ENCODE peak calls at places on chromosomes 5 and 9, in ten cellular contexts. Z, N, H, W, F, X, I, B, V and C are unnamed samples.

GRCh38 chr5:140251527-140251973 is 51.4 kb downstream of the PFDN1 start:
- DNase-seq in Z (no peak), N (no peak), H (peak), W (no peak), F (no peak), X (peak), I (peak), B (no peak), V (no peak), C (no peak)

GRCh38 chr5:101306391-101307137 is 403.5 kb upstream of the ST8SIA4 start:
- DNase-seq in Z (no peak), N (no peak), H (no peak), W (no peak), F (no peak), X (no peak), I (no peak), B (no peak), V (no peak), C (no peak)

GRCh38 chr5:140978260-140978659 is 12.0 kb downstream of the PCDHAC2 start:
- DNase-seq in Z (no peak), N (no peak), H (no peak), W (no peak), F (no peak), X (no peak), I (peak), B (no peak), V (no peak), C (no peak)

GRCh38 chr5:180330810-180331646 is 22.1 kb downstream of the GFPT2 start:
- DNase-seq in Z (peak), N (peak), H (peak), W (peak), F (peak), X (peak), I (peak), B (peak), V (no peak), C (no peak)

GRCh38 chr5:72584466-72584865 is 77.3 kb upstream of the ZNF366 start:
- DNase-seq in Z (no peak), N (no peak), H (no peak), W (no peak), F (no peak), X (no peak), I (no peak), B (no peak), V (no peak), C (no peak)

GRCh38 chr5:169701910-169702451 is 64.9 kb downstream of the DOCK2 start:
- DNase-seq in Z (no peak), N (no peak), H (no peak), W (no peak), F (no peak), X (no peak), I (no peak), B (no peak), V (no peak), C (no peak)

GRCh38 chr5:59287361-59287760 is 606.2 kb downstream of the PDE4D start:
- DNase-seq in Z (no peak), N (peak), H (no peak), W (no peak), F (no peak), X (no peak), I (no peak), B (no peak), V (no peak), C (no peak)

GRCh38 chr5:56814361-56814962 is 887 bp upstream of the MAP3K1 start:
- DNase-seq in Z (peak), N (peak), H (peak), W (peak), F (peak), X (no peak), I (peak), B (peak), V (no peak), C (no peak)

GRCh38 chr9:20351715-20352114 is 270.6 kb downstream of the MLLT3 start:
- DNase-seq in Z (peak), N (no peak), H (no peak), W (no peak), F (no peak), X (no peak), I (no peak), B (no peak), V (no peak), C (no peak)

GRCh38 chr9:33791117-33791516 is 4.2 kb upstream of the PRSS3 start:
- DNase-seq in Z (no peak), N (no peak), H (no peak), W (no peak), F (peak), X (no peak), I (no peak), B (no peak), V (no peak), C (no peak)

GRCh38 chr9:82421498-82421897 is 432.9 kb downstream of the SPATA31D1 start:
- DNase-seq in Z (no peak), N (no peak), H (no peak), W (no peak), F (no peak), X (no peak), I (no peak), B (no peak), V (no peak), C (no peak)

GRCh38 chr9:34513567-34514214 is 9.1 kb downstream of the ENHO start:
- DNase-seq in Z (no peak), N (peak), H (no peak), W (no peak), F (no peak), X (no peak), I (no peak), B (no peak), V (no peak), C (no peak)

GRCh38 chr9:133489253-133490190 is 10.6 kb upstream of the SLC2A6 start:
- DNase-seq in Z (no peak), N (no peak), H (no peak), W (no peak), F (no peak), X (no peak), I (no peak), B (no peak), V (no peak), C (no peak)

DNA sequence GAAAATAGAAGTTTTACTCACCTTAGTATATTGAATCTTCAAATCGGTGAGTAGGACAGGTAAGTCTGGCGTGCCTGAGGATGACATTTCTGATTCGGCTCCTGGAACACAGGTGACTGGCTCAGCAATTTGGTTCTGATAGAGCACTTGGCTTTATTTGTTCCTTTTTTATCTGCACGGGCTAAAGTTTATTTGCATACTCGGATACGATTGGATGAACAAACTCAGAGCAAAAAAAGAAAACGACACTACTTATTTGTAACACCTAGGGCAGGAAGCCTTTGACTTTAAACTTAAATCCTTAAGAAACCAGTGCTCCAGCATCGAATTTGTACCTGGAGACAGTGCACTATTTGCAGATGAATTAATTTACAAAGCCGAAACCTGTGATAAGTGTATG is at the start of gene ALDH1A1:
- DNase-seq in Z (peak), N (peak), H (no peak), W (no peak), F (peak), X (no peak), I (peak), B (no peak), V (no peak), C (no peak)
- TF ChIP-seq POLR2A in Z (peak), N (peak), H (peak), W (no peak), F (peak), X (no peak), I (no peak), B (no peak), V (no peak), C (no peak)

DNA sequence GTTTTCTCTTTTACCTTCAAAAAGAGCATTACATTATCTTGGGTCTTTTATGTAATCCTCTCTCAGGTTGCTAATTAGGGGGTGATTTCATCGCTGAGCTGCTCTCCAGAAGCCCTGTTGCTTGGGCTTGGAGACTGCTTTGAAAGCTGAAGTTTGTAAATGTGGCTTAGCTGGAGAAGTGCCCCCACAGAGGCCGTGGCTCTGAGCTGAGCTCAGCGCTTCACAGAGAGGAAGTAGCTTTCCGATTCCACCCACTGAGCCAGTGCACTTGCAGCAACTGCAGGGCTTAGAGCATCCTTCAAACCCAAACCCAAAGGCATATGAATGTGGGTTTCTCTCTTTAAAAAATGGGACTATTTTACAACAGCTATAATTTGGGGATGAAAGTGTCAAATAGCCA is 13.7 kb upstream of the NXNL2 start:
- DNase-seq in Z (no peak), N (no peak), H (no peak), W (no peak), F (no peak), X (no peak), I (no peak), B (no peak), V (no peak), C (no peak)
- TF ChIP-seq POLR2A in Z (no peak), N (no peak), H (no peak), W (no peak), F (no peak), X (no peak), I (no peak), B (no peak), V (no peak), C (no peak)

GRCh38 chr5:23318960-23319359 is 188.4 kb upstream of the PRDM9 start:
- DNase-seq in Z (no peak), N (no peak), H (no peak), W (no peak), F (no peak), X (no peak), I (no peak), B (no peak), V (no peak), C (no peak)
- TF ChIP-seq POLR2A in Z (no peak), N (no peak), H (no peak), W (no peak), F (no peak), X (no peak), I (no peak), B (no peak), V (no peak), C (no peak)

GRCh38 chr5:150625164-150625535 is 15.3 kb upstream of the SYNPO start:
- DNase-seq in Z (peak), N (peak), H (no peak), W (peak), F (no peak), X (no peak), I (peak), B (no peak), V (no peak), C (no peak)
- TF ChIP-seq POLR2A in Z (no peak), N (no peak), H (no peak), W (no peak), F (no peak), X (no peak), I (no peak), B (no peak), V (no peak), C (no peak)

DNA sequence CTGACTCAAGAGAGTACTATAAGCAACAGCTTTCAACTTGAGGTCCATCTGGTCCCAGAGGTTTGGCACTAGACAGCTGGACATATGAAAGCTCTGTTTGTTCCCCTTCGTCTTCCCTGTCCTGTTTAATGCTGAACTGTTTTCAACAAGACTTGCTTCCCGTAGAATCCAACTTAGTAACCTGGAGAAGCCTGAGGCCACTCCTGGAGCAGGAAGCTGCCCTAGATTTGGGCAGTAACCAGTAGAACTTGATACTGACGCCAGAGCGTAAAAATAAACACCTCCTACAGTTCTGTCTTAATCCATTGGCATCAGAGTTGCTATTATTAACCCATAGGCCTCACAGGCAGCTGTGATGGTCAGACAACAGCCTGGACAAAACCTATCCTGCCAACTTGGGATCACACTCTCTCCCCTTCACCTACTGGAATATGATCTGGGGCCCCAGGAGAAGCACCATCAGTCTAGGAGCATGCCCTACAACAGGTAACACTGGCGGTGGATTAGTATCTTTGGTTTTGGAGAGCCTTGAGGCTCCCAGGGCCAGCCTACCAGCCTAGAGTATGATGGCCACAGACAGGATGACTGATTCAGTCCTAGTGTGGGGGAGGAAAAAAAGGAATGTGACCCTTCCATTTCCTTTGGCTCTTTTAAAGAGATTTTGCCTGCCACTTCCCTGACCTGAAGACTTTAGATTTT is 29.2 kb downstream of the RUSC2 start:
- DNase-seq in Z (peak), N (no peak), H (no peak), W (no peak), F (no peak), X (no peak), I (peak), B (no peak), V (no peak), C (no peak)
- TF ChIP-seq POLR2A in Z (peak), N (no peak), H (no peak), W (no peak), F (no peak), X (no peak), I (no peak), B (no peak), V (no peak), C (no peak)

GRCh38 chr5:76401801-76402250 is 1.3 kb upstream of the IQGAP2 start:
- DNase-seq in Z (no peak), N (no peak), H (no peak), W (no peak), F (peak), X (no peak), I (peak), B (no peak), V (no peak), C (no peak)

GRCh38 chr5:76403963-76404693 is 1.0 kb downstream of the IQGAP2 start:
- DNase-seq in Z (peak), N (peak), H (peak), W (no peak), F (peak), X (no peak), I (peak), B (peak), V (peak), C (peak)

GRCh38 chr5:76402251-76402879 is 720 bp upstream of the IQGAP2 start:
- DNase-seq in Z (peak), N (peak), H (peak), W (peak), F (peak), X (no peak), I (peak), B (peak), V (no peak), C (peak)

GRCh38 chr5:76403713-76403962 is 553 bp downstream of the IQGAP2 start:
- DNase-seq in Z (no peak), N (no peak), H (peak), W (peak), F (no peak), X (no peak), I (no peak), B (no peak), V (no peak), C (no peak)

GRCh38 chr5:76402880-76403712 is at the start of gene IQGAP2:
- DNase-seq in Z (peak), N (peak), H (peak), W (peak), F (peak), X (peak), I (peak), B (peak), V (peak), C (peak)
- TF ChIP-seq POLR2A in Z (peak), N (no peak), H (no peak), W (no peak), F (peak), X (no peak), I (no peak), B (no peak), V (no peak), C (peak)

GRCh38 chr5:77086611-77087483 is at the start of gene ZBED3:
- DNase-seq in Z (peak), N (peak), H (peak), W (peak), F (peak), X (peak), I (peak), B (peak), V (no peak), C (peak)
- TF ChIP-seq POLR2A in Z (peak), N (peak), H (no peak), W (no peak), F (no peak), X (no peak), I (peak), B (no peak), V (no peak), C (peak)

GRCh38 chr5:150700298-150700599 is 613 bp downstream of the RBM22 start:
- DNase-seq in Z (no peak), N (no peak), H (no peak), W (no peak), F (no peak), X (no peak), I (no peak), B (no peak), V (no peak), C (no peak)

GRCh38 chr5:150703767-150704166 is 2.9 kb upstream of the RBM22 start:
- DNase-seq in Z (no peak), N (no peak), H (no peak), W (no peak), F (no peak), X (no peak), I (no peak), B (no peak), V (no peak), C (no peak)

DNA sequence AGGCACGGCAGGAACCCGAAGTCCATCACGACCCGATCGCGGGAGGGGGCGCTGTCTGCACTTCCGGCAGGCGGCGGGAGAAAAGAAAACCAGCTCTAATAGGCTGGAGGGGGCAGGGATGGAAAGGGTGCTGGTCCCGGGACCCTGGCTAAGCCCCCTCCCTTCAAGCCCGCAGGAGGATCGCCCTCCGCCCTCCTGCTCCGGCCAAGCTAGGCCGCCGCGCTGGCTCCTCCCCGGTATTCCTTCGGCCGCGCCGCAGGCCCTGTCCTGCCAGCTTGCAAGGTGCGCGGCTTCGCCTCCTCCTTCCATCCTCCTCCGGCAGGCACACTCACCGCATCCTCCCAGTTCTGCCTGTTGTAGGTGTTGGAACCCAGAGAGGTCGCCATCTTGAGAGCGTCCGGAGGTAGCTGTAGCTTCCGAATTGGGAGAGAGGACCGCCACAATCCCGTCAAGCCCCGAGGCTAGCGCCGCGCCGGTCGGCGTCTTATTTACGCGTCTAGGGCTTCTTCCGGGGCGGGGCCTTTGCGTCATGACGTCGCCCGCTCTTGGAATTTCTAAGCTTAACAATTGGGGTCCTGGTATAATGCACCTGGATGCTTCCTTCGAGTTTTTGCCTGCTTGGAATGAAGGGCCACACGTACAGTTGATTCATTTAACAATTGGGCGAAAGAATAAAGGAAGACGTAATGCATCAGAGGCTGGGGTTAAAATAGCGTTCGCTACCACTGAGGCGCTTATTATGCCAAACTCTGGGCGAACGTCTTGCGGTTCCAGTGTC is at the start of gene RBM22:
- DNase-seq in Z (peak), N (peak), H (peak), W (peak), F (peak), X (peak), I (peak), B (peak), V (peak), C (peak)
- TF ChIP-seq POLR2A in Z (peak), N (peak), H (peak), W (peak), F (peak), X (peak), I (peak), B (no peak), V (peak), C (peak)

GRCh38 chr9:136204086-136204805 is 682 bp downstream of the LHX3 start:
- DNase-seq in Z (no peak), N (no peak), H (no peak), W (no peak), F (no peak), X (no peak), I (no peak), B (no peak), V (no peak), C (no peak)
- TF ChIP-seq POLR2A in Z (no peak), N (no peak), H (no peak), W (no peak), F (no peak), X (no peak), I (no peak), B (no peak), V (no peak), C (no peak)

DNA sequence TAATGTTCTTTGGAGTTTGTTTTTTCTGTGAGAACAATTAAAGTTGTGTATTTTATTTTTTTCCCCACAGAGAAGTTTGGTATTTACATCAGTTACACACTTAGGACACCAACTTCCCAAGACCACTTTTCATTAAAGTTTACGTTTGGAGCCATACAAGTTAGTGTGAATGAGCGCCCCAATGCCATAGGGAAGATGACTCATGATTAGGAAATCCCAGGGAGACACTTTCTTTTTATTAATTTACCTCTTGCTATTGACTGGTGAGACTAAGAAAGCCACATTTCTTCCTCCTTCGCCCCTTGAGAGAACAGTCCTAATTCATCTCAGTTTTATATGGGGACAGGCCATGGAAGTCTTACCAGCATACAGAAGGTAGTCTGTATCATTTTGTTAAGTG is 57.1 kb downstream of the EDIL3 start:
- DNase-seq in Z (no peak), N (no peak), H (no peak), W (no peak), F (no peak), X (no peak), I (no peak), B (no peak), V (no peak), C (no peak)
- TF ChIP-seq POLR2A in Z (no peak), N (no peak), H (no peak), W (no peak), F (no peak), X (no peak), I (no peak), B (no peak), V (no peak), C (no peak)